ENCODE peak calls at places on chromosomes 7 and 10, in four cellular contexts. One of them, this sample, is unnamed.

GRCh38 chr10:114458955-114459354 is 54.7 kb upstream of the AFAP1L2 start:
- DNase-seq in pancreas: no peak
- DNase-seq in colonic mucosa: peak; percentile 64
- DNase-seq in SK-N-SH: peak; percentile 71
- DNase-seq in this sample: no peak

GRCh38 chr7:100465702-100466311 is 1.7 kb upstream of the SPACDR start:
- DNase-seq in pancreas: peak; percentile 95
- DNase-seq in colonic mucosa: peak; percentile 56
- DNase-seq in SK-N-SH: peak; percentile 98
- DNase-seq in this sample: peak; percentile 99

GRCh38 chr7:25478925-25479324 is 250.6 kb upstream of the NPVF start:
- DNase-seq in pancreas: no peak
- DNase-seq in colonic mucosa: no peak
- DNase-seq in SK-N-SH: no peak
- DNase-seq in this sample: no peak

GRCh38 chr10:3484306-3485187 is 300.5 kb downstream of the KLF6 start:
- DNase-seq in pancreas: no peak
- DNase-seq in colonic mucosa: no peak
- DNase-seq in SK-N-SH: no peak
- DNase-seq in this sample: peak; percentile 90

GRCh38 chr7:38678342-38679054 is 47.3 kb upstream of the AMPH start:
- DNase-seq in pancreas: no peak
- DNase-seq in colonic mucosa: no peak
- DNase-seq in SK-N-SH: no peak
- DNase-seq in this sample: no peak

GRCh38 chr7:97731736-97732370 is at the start of gene TAC1:
- DNase-seq in pancreas: peak; percentile 34
- DNase-seq in colonic mucosa: no peak
- DNase-seq in SK-N-SH: peak; percentile 38
- DNase-seq in this sample: peak; percentile 82

GRCh38 chr7:128876586-128876977 is 13.9 kb downstream of the ATP6V1F start:
- DNase-seq in pancreas: peak; percentile 39
- DNase-seq in colonic mucosa: peak; percentile 54
- DNase-seq in SK-N-SH: no peak
- DNase-seq in this sample: no peak

GRCh38 chr10:12262278-12262981 is 66.4 kb downstream of the CDC123 start:
- DNase-seq in pancreas: no peak
- DNase-seq in colonic mucosa: no peak
- DNase-seq in SK-N-SH: no peak
- DNase-seq in this sample: peak; percentile 47

GRCh38 chr7:30412810-30413504 is 65.6 kb downstream of the NOD1 start:
- DNase-seq in pancreas: no peak
- DNase-seq in colonic mucosa: no peak
- DNase-seq in SK-N-SH: peak; percentile 72
- DNase-seq in this sample: peak; percentile 95

GRCh38 chr10:52279546-52279945 is 34.5 kb upstream of the DKK1 start:
- DNase-seq in pancreas: no peak
- DNase-seq in colonic mucosa: no peak
- DNase-seq in SK-N-SH: no peak
- DNase-seq in this sample: no peak

GRCh38 chr10:93461124-93461806 is 20.9 kb downstream of the MYOF start:
- DNase-seq in pancreas: no peak
- DNase-seq in colonic mucosa: no peak
- DNase-seq in SK-N-SH: no peak
- DNase-seq in this sample: no peak

GRCh38 chr7:63113713-63114285 is 884.9 kb upstream of the ZNF722 start:
- DNase-seq in pancreas: peak; percentile 73
- DNase-seq in colonic mucosa: no peak
- DNase-seq in SK-N-SH: no peak
- DNase-seq in this sample: no peak

GRCh38 chr7:45718464-45719330 is 144.5 kb downstream of the ADCY1 start:
- DNase-seq in pancreas: no peak
- DNase-seq in colonic mucosa: no peak
- DNase-seq in SK-N-SH: no peak
- DNase-seq in this sample: no peak

GRCh38 chr10:84095821-84096497 is 43.4 kb upstream of the GHITM start:
- DNase-seq in pancreas: no peak
- DNase-seq in colonic mucosa: no peak
- DNase-seq in SK-N-SH: peak; percentile 33
- DNase-seq in this sample: no peak

GRCh38 chr7:45654341-45654740 is 80.2 kb downstream of the ADCY1 start:
- DNase-seq in pancreas: no peak
- DNase-seq in colonic mucosa: no peak
- DNase-seq in SK-N-SH: no peak
- DNase-seq in this sample: no peak

GRCh38 chr10:30583778-30584415 is 45.7 kb downstream of the LYZL2 start:
- DNase-seq in pancreas: peak; percentile 63
- DNase-seq in colonic mucosa: peak; percentile 86
- DNase-seq in SK-N-SH: no peak
- DNase-seq in this sample: peak; percentile 76

GRCh38 chr10:42367532-42368230 is 270.7 kb downstream of the ZNF33B start:
- DNase-seq in pancreas: peak; percentile 79
- DNase-seq in colonic mucosa: peak; percentile 85
- DNase-seq in SK-N-SH: peak; percentile 92
- DNase-seq in this sample: peak; percentile 95

GRCh38 chr10:3172081-3172445 is 519 bp downstream of the PITRM1 start:
- DNase-seq in pancreas: no peak
- DNase-seq in colonic mucosa: peak; percentile 31
- DNase-seq in SK-N-SH: peak; percentile 37
- DNase-seq in this sample: peak; percentile 91

GRCh38 chr10:91164520-91165065 is 55.9 kb upstream of the PCGF5 start:
- DNase-seq in pancreas: no peak
- DNase-seq in colonic mucosa: no peak
- DNase-seq in SK-N-SH: no peak
- DNase-seq in this sample: no peak

GRCh38 chr10:50417486-50417905 is 166.2 kb upstream of the ASAH2 start:
- DNase-seq in pancreas: no peak
- DNase-seq in colonic mucosa: no peak
- DNase-seq in SK-N-SH: peak; percentile 11
- DNase-seq in this sample: peak; percentile 58

GRCh38 chr7:30908681-30909080 is 3.0 kb upstream of the AQP1 start:
- DNase-seq in pancreas: peak; percentile 56
- DNase-seq in colonic mucosa: no peak
- DNase-seq in SK-N-SH: no peak
- DNase-seq in this sample: no peak

GRCh38 chr10:28807760-28808613 is 130.7 kb downstream of the BAMBI start:
- DNase-seq in pancreas: no peak
- DNase-seq in colonic mucosa: no peak
- DNase-seq in SK-N-SH: peak; percentile 56
- DNase-seq in this sample: no peak
- H3K27ac ChIP-seq in pancreas: no peak overlapping the region
- H3K27ac ChIP-seq in colonic mucosa: no peak overlapping the region
- H3K27ac ChIP-seq in SK-N-SH: no peak overlapping the region
- H3K27ac ChIP-seq in this sample: no peak overlapping the region

GRCh38 chr7:71843677-71844076 is 568.5 kb downstream of the CALN1 start:
- DNase-seq in pancreas: no peak
- DNase-seq in colonic mucosa: no peak
- DNase-seq in SK-N-SH: no peak
- DNase-seq in this sample: no peak
- H3K27ac ChIP-seq in pancreas: no peak overlapping the region
- H3K27ac ChIP-seq in colonic mucosa: no peak overlapping the region
- H3K27ac ChIP-seq in SK-N-SH: no peak overlapping the region
- H3K27ac ChIP-seq in this sample: no peak overlapping the region

DNA sequence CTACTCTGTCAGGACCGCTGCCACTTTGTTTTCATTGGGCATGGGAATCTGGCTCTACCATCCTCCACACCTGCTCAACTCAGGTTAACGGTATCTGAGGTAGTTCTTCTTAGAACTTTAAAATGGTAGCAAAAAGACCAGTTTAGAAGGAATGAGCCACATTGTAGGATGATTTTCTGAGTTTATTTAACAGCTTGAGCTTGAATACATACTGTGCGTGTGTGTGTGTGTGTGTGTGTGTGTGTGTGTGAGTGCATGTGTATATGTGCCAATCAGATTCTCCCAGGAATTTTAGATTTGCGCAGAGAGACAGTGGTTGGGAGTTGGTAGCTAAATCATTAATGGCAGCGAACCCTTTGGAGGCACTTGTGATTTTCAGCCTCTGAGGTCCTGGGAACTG is 81.4 kb downstream of the SPAG6 start:
- DNase-seq in pancreas: no peak
- DNase-seq in colonic mucosa: no peak
- DNase-seq in SK-N-SH: no peak
- DNase-seq in this sample: no peak
- H3K27ac ChIP-seq in pancreas: no peak overlapping the region
- H3K27ac ChIP-seq in colonic mucosa: no peak overlapping the region
- H3K27ac ChIP-seq in SK-N-SH: no peak overlapping the region
- H3K27ac ChIP-seq in this sample: no peak overlapping the region

DNA sequence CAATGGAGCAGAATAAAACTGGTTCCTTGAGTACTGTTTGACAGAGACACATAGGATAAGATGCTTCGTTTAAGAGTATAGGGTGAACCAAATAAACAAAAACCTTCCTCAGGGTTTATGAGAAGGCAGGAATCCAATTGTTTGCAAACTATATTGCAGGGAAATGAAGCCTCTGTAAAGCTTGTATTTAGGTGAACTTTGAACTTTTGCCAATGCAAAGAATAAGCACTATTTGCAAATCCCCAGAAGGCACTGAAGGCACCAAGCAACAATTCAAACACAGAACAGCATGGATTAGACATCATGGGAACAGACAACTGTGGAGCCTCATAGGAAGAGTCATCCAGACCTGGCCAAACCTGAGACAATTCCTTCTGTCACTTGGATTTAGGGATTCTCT is 47.1 kb upstream of the WASL start:
- DNase-seq in pancreas: no peak
- DNase-seq in colonic mucosa: no peak
- DNase-seq in SK-N-SH: no peak
- DNase-seq in this sample: no peak
- H3K27ac ChIP-seq in pancreas: no peak overlapping the region
- H3K27ac ChIP-seq in colonic mucosa: peak overlapping the region; percentile 74
- H3K27ac ChIP-seq in SK-N-SH: no peak overlapping the region
- H3K27ac ChIP-seq in this sample: no peak overlapping the region

DNA sequence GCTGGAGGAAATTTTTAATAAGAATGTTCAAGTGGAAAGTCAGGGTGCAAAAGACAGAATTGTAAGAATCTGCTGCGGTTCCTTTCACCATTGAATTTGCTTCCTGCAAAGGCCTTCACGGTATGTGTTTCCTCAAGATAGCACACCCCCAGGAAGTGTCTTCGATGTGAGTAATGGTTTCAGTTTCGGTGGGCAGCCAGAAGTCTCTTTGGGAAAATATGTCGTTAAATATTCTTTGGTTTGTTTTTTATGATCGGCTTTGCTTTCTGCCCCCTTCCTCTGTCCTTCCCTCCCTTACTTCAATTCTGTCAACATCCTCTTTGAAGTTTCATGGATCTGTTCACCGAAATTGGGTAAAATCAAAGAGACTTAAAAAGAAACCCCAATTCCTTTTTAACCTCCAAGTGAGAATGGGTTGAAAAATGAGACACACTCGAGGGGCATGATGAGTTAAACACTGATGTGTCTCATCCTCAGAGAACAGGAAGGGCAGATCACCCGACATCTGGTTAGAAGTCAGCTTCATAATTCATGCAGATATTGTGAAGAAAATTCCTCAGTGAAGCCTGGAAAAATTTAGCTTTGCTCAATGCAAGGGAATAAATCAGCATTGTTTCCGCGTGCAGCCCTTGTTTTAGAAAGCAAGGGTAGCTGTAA is 170.8 kb upstream of the HABP2 start:
- DNase-seq in pancreas: no peak
- DNase-seq in colonic mucosa: no peak
- DNase-seq in SK-N-SH: no peak
- DNase-seq in this sample: peak; percentile 56
- H3K27ac ChIP-seq in pancreas: no peak overlapping the region
- H3K27ac ChIP-seq in colonic mucosa: peak overlapping the region; percentile 9
- H3K27ac ChIP-seq in SK-N-SH: peak overlapping the region; percentile 69
- H3K27ac ChIP-seq in this sample: peak overlapping the region; percentile 31

GRCh38 chr10:86936661-86937501 is 20.5 kb downstream of the MMRN2 start:
- DNase-seq in pancreas: peak; percentile 76
- DNase-seq in colonic mucosa: no peak
- DNase-seq in SK-N-SH: no peak
- DNase-seq in this sample: peak; percentile 56

GRCh38 chr10:86929445-86929844 is 28.0 kb downstream of the MMRN2 start:
- DNase-seq in pancreas: no peak
- DNase-seq in colonic mucosa: no peak
- DNase-seq in SK-N-SH: no peak
- DNase-seq in this sample: no peak

GRCh38 chr10:86937502-86938154 is 19.8 kb downstream of the MMRN2 start:
- DNase-seq in pancreas: no peak
- DNase-seq in colonic mucosa: peak; percentile 13
- DNase-seq in SK-N-SH: no peak
- DNase-seq in this sample: peak; percentile 8

GRCh38 chr10:86932674-86933073 is 24.7 kb downstream of the MMRN2 start:
- DNase-seq in pancreas: no peak
- DNase-seq in colonic mucosa: no peak
- DNase-seq in SK-N-SH: no peak
- DNase-seq in this sample: peak; percentile 52

GRCh38 chr10:86931872-86932271 is 25.5 kb downstream of the MMRN2 start:
- DNase-seq in pancreas: no peak
- DNase-seq in colonic mucosa: no peak
- DNase-seq in SK-N-SH: no peak
- DNase-seq in this sample: peak; percentile 47
- H3K27ac ChIP-seq in pancreas: no peak overlapping the region
- H3K27ac ChIP-seq in colonic mucosa: no peak overlapping the region
- H3K27ac ChIP-seq in SK-N-SH: no peak overlapping the region
- H3K27ac ChIP-seq in this sample: peak overlapping the region; percentile 11

DNA sequence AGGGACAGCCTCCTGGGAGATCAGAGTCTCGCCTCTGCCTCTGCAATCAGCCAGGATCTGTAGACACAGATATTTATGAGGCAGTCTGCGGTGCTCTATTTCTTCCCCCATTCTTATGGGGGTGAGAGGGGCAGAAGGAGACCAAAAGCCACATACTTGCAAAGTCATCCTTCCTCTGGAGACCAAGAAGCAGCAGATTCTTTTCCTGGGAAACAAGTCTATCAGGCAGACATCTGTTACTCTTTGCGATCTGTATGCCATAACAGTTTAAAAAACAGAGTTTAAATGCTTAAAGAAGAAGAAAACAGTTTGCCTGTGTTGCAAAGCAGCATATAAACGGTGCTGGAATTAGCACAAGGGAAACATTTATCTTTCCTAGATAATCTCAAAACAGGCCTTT is 50.6 kb downstream of the RGS10 start:
- DNase-seq in pancreas: no peak
- DNase-seq in colonic mucosa: no peak
- DNase-seq in SK-N-SH: no peak
- DNase-seq in this sample: peak; percentile 19
- H3K27ac ChIP-seq in pancreas: no peak overlapping the region
- H3K27ac ChIP-seq in colonic mucosa: peak overlapping the region; percentile 36
- H3K27ac ChIP-seq in SK-N-SH: no peak overlapping the region
- H3K27ac ChIP-seq in this sample: no peak overlapping the region

GRCh38 chr7:123681561-123681960 is 25.9 kb downstream of the LMOD2 start:
- DNase-seq in pancreas: no peak
- DNase-seq in colonic mucosa: no peak
- DNase-seq in SK-N-SH: no peak
- DNase-seq in this sample: no peak
- H3K27ac ChIP-seq in pancreas: peak overlapping the region; percentile 30
- H3K27ac ChIP-seq in colonic mucosa: no peak overlapping the region
- H3K27ac ChIP-seq in SK-N-SH: no peak overlapping the region
- H3K27ac ChIP-seq in this sample: no peak overlapping the region